ENCODE peak calls at places on chromosome 15, in eight cellular contexts. K is head of caudate nucleus; A is activated CD4-positive, alpha-beta T cell treated with anti-CD3 and anti-CD28 coated beads for 1 hour; B is H9; N is anterior cingulate cortex; F is SHP77 treated with DMSO at 0.1 percent for 48 hours; E is Ammon's horn; O is NCI-H2107. W is an unnamed sample.

GRCh38 chr15:40922608-40923005 is 6.5 kb upstream of the DLL4 start:
- DNase-seq in O (no peak), F (no peak), K (no peak), B (no peak), A (no peak), N (no peak), E (no peak), W (no peak)

GRCh38 chr15:38895326-38896282 is 331.0 kb upstream of the RASGRP1 start:
- DNase-seq in N (no peak), F (no peak), A (no peak), O (no peak), K (no peak), B (no peak), E (no peak), W (no peak)

GRCh38 chr15:26146162-26146561 is 283.0 kb upstream of the ATP10A start:
- DNase-seq in K (no peak), A (no peak), E (peak), F (no peak), O (no peak), B (no peak), N (no peak), W (no peak)

GRCh38 chr15:57916695-57917094 is 148.8 kb downstream of the ALDH1A2 start:
- DNase-seq in K (no peak), N (no peak), E (no peak), B (no peak), A (no peak), O (no peak), F (no peak), W (no peak)

GRCh38 chr15:63856711-63857458 is 23.1 kb upstream of the HERC1 start:
- DNase-seq in F (no peak), B (no peak), N (no peak), K (no peak), O (no peak), A (no peak), E (no peak), W (no peak)

GRCh38 chr15:98565566-98565965 is 82.8 kb upstream of the IGF1R start:
- DNase-seq in E (no peak), O (no peak), B (no peak), F (no peak), N (no peak), K (no peak), A (no peak), W (no peak)

GRCh38 chr15:47862402-47862801 is 145.1 kb downstream of the SEMA6D start:
- DNase-seq in E (no peak), N (no peak), F (no peak), A (no peak), O (no peak), B (no peak), K (no peak), W (no peak)

GRCh38 chr15:74869726-74870407 is 3.3 kb downstream of the SCAMP2 start:
- DNase-seq in B (no peak), O (no peak), F (no peak), N (peak), A (no peak), K (peak), E (peak), W (peak)

GRCh38 chr15:78392430-78392829 is 45.6 kb upstream of the IREB2 start:
- DNase-seq in E (peak), A (no peak), O (peak), N (peak), K (peak), B (no peak), F (peak), W (no peak)

GRCh38 chr15:62647195-62647865 is 395.2 kb upstream of the TPM1 start:
- DNase-seq in K (no peak), O (no peak), B (no peak), A (no peak), N (no peak), F (no peak), E (no peak), W (no peak)

W was measured in dorsolateral prefrontal cortex.